ENCODE peak calls at places on chromosomes 16 and 17, in six cellular contexts. N is activated naive CD4-positive, alpha-beta T cell treated with anti-CD3 and anti-CD28 coated beads, Interleukin-2, amount 50 U/mL, for 16 hours; A is GM13977; C is A172; S is NCI-H1436; X is AG04449. R is an unnamed sample.

GRCh38 chr17:15885770-15886169 is 59.2 kb upstream of the ADORA2B start:
- DNase-seq in X (no peak), N (no peak), C (peak; percentile 28), A (no peak), S (no peak), R (no peak)

GRCh38 chr16:9297437-9298113 is 206.1 kb downstream of the HAPSTR1 start:
- DNase-seq in S (no peak), N (no peak), C (peak; percentile 32), A (peak; percentile 10), X (no peak), R (peak; percentile 21)

GRCh38 chr16:79758615-79759346 is 158.2 kb upstream of the MAF start:
- DNase-seq in X (no peak), C (no peak), A (no peak), S (no peak), N (no peak), R (no peak)

GRCh38 chr17:50099003-50099402 is 3.9 kb downstream of the PDK2 start:
- DNase-seq in X (no peak), C (no peak), N (no peak), A (no peak), S (no peak), R (no peak)

GRCh38 chr16:71840052-71840451 is 5.7 kb upstream of the ATXN1L start:
- DNase-seq in C (no peak), S (no peak), N (no peak), X (peak; percentile 52), A (no peak), R (no peak)

GRCh38 chr16:57471852-57472664 is 9.6 kb downstream of the POLR2C start:
- DNase-seq in N (no peak), X (no peak), S (no peak), A (no peak), C (no peak), R (no peak)

GRCh38 chr16:12484426-12484825 is 319.3 kb downstream of the CPPED1 start:
- DNase-seq in A (no peak), C (no peak), X (no peak), N (no peak), S (no peak), R (no peak)

GRCh38 chr16:88924834-88925539 is 52.0 kb downstream of the CBFA2T3 start:
- DNase-seq in X (peak; percentile 42), C (peak; percentile 96), A (peak; percentile 84), N (no peak), S (peak; percentile 91), R (peak; percentile 96)

GRCh38 chr16:70416748-70417616 is 21.9 kb downstream of the ST3GAL2 start:
- DNase-seq in S (no peak), N (no peak), X (no peak), A (peak; percentile 73), C (no peak), R (peak; percentile 64)

GRCh38 chr16:58421529-58421928 is 29.3 kb downstream of the GINS3 start:
- DNase-seq in A (no peak), N (no peak), C (peak; percentile 95), X (no peak), S (no peak), R (no peak)

GRCh38 chr17:50170662-50171370 is 5.0 kb downstream of the SGCA start:
- DNase-seq in X (no peak), N (no peak), A (peak; percentile 77), S (no peak), C (peak; percentile 89), R (no peak)

GRCh38 chr17:28643979-28644781 is 778 bp downstream of the BLTP2 start:
- DNase-seq in X (no peak), A (peak; percentile 64), C (peak; percentile 64), S (peak; percentile 16), N (peak; percentile 29), R (peak; percentile 51)

GRCh38 chr16:86499889-86500707 is 10.2 kb upstream of the FOXF1 start:
- DNase-seq in A (no peak), S (no peak), C (no peak), N (no peak), X (no peak), R (no peak)

GRCh38 chr17:35170968-35171771 is 23.0 kb downstream of the SLC35G3 start:
- DNase-seq in X (no peak), C (peak; percentile 35), N (no peak), A (peak; percentile 54), S (no peak), R (no peak)

GRCh38 chr16:66427871-66428681 is 981 bp downstream of the BEAN1 start:
- DNase-seq in N (no peak), X (no peak), S (no peak), C (no peak), A (no peak), R (no peak)